ENCODE peak calls at places on chromosome 13, in ten cellular contexts. One of them, this sample, is unnamed.

GRCh38 chr13:27170521-27171243 is 929 bp downstream of the USP12 start:
- DNase-seq in activated naive CD4-positive, alpha-beta T cell treated with anti-CD3 and anti-CD28 coated beads for 36 hours: peak
- DNase-seq in NCI-H1092 treated with DMSO at 0.1 percent for 48 hours: peak
- DNase-seq in WTC11: peak
- DNase-seq in CD4-positive, alpha-beta T cell: no peak
- DNase-seq in HS-5: no peak
- DNase-seq in HuH-7: peak
- DNase-seq in T-helper 2 cell treated with Interferon-gamma antibody and Interleukin-4, amounts not matched to agents 5 μg/mL and 100 μg/mL, for 36 hours: peak
- DNase-seq in EH: no peak
- DNase-seq in stimulated activated CD4-positive, alpha-beta T cell treated with anti-CD3 and anti-CD28 coated beads, Interleukin-4, amount 100 ng/mL, for 48 hours: peak
- DNase-seq in this sample: peak

GRCh38 chr13:20945952-20946383 is 43.4 kb upstream of the XPO4 start:
- DNase-seq in activated naive CD4-positive, alpha-beta T cell treated with anti-CD3 and anti-CD28 coated beads for 36 hours: peak
- DNase-seq in NCI-H1092 treated with DMSO at 0.1 percent for 48 hours: no peak
- DNase-seq in WTC11: peak
- DNase-seq in CD4-positive, alpha-beta T cell: no peak
- DNase-seq in HS-5: no peak
- DNase-seq in HuH-7: no peak
- DNase-seq in T-helper 2 cell treated with Interferon-gamma antibody and Interleukin-4, amounts not matched to agents 5 μg/mL and 100 μg/mL, for 36 hours: no peak
- DNase-seq in EH: peak
- DNase-seq in stimulated activated CD4-positive, alpha-beta T cell treated with anti-CD3 and anti-CD28 coated beads, Interleukin-4, amount 100 ng/mL, for 48 hours: no peak
- DNase-seq in this sample: peak

GRCh38 chr13:32261567-32261966 is 53.6 kb downstream of the ZAR1L start:
- DNase-seq in activated naive CD4-positive, alpha-beta T cell treated with anti-CD3 and anti-CD28 coated beads for 36 hours: no peak
- DNase-seq in NCI-H1092 treated with DMSO at 0.1 percent for 48 hours: peak
- DNase-seq in WTC11: no peak
- DNase-seq in CD4-positive, alpha-beta T cell: no peak
- DNase-seq in HS-5: no peak
- DNase-seq in HuH-7: no peak
- DNase-seq in T-helper 2 cell treated with Interferon-gamma antibody and Interleukin-4, amounts not matched to agents 5 μg/mL and 100 μg/mL, for 36 hours: no peak
- DNase-seq in EH: peak
- DNase-seq in stimulated activated CD4-positive, alpha-beta T cell treated with anti-CD3 and anti-CD28 coated beads, Interleukin-4, amount 100 ng/mL, for 48 hours: no peak
- DNase-seq in this sample: no peak

GRCh38 chr13:21221268-21221667 is 44.8 kb downstream of the MRPL57 start:
- DNase-seq in activated naive CD4-positive, alpha-beta T cell treated with anti-CD3 and anti-CD28 coated beads for 36 hours: no peak
- DNase-seq in NCI-H1092 treated with DMSO at 0.1 percent for 48 hours: no peak
- DNase-seq in WTC11: no peak
- DNase-seq in CD4-positive, alpha-beta T cell: no peak
- DNase-seq in HS-5: no peak
- DNase-seq in HuH-7: no peak
- DNase-seq in T-helper 2 cell treated with Interferon-gamma antibody and Interleukin-4, amounts not matched to agents 5 μg/mL and 100 μg/mL, for 36 hours: no peak
- DNase-seq in EH: no peak
- DNase-seq in stimulated activated CD4-positive, alpha-beta T cell treated with anti-CD3 and anti-CD28 coated beads, Interleukin-4, amount 100 ng/mL, for 48 hours: no peak
- DNase-seq in this sample: no peak

GRCh38 chr13:45796421-45796960 is 55.1 kb downstream of the SIAH3 start:
- DNase-seq in activated naive CD4-positive, alpha-beta T cell treated with anti-CD3 and anti-CD28 coated beads for 36 hours: no peak
- DNase-seq in NCI-H1092 treated with DMSO at 0.1 percent for 48 hours: no peak
- DNase-seq in WTC11: no peak
- DNase-seq in CD4-positive, alpha-beta T cell: no peak
- DNase-seq in HS-5: no peak
- DNase-seq in HuH-7: no peak
- DNase-seq in T-helper 2 cell treated with Interferon-gamma antibody and Interleukin-4, amounts not matched to agents 5 μg/mL and 100 μg/mL, for 36 hours: no peak
- DNase-seq in EH: no peak
- DNase-seq in stimulated activated CD4-positive, alpha-beta T cell treated with anti-CD3 and anti-CD28 coated beads, Interleukin-4, amount 100 ng/mL, for 48 hours: no peak
- DNase-seq in this sample: no peak

GRCh38 chr13:50798923-50799322 is 44.6 kb downstream of the DLEU7 start:
- DNase-seq in activated naive CD4-positive, alpha-beta T cell treated with anti-CD3 and anti-CD28 coated beads for 36 hours: no peak
- DNase-seq in NCI-H1092 treated with DMSO at 0.1 percent for 48 hours: no peak
- DNase-seq in WTC11: no peak
- DNase-seq in CD4-positive, alpha-beta T cell: no peak
- DNase-seq in HS-5: no peak
- DNase-seq in HuH-7: no peak
- DNase-seq in T-helper 2 cell treated with Interferon-gamma antibody and Interleukin-4, amounts not matched to agents 5 μg/mL and 100 μg/mL, for 36 hours: no peak
- DNase-seq in EH: peak
- DNase-seq in stimulated activated CD4-positive, alpha-beta T cell treated with anti-CD3 and anti-CD28 coated beads, Interleukin-4, amount 100 ng/mL, for 48 hours: no peak
- DNase-seq in this sample: no peak

GRCh38 chr13:101579291-101579802 is 126.9 kb downstream of the ITGBL1 start:
- DNase-seq in activated naive CD4-positive, alpha-beta T cell treated with anti-CD3 and anti-CD28 coated beads for 36 hours: no peak
- DNase-seq in NCI-H1092 treated with DMSO at 0.1 percent for 48 hours: peak
- DNase-seq in WTC11: no peak
- DNase-seq in CD4-positive, alpha-beta T cell: no peak
- DNase-seq in HS-5: no peak
- DNase-seq in HuH-7: no peak
- DNase-seq in T-helper 2 cell treated with Interferon-gamma antibody and Interleukin-4, amounts not matched to agents 5 μg/mL and 100 μg/mL, for 36 hours: no peak
- DNase-seq in EH: peak
- DNase-seq in stimulated activated CD4-positive, alpha-beta T cell treated with anti-CD3 and anti-CD28 coated beads, Interleukin-4, amount 100 ng/mL, for 48 hours: no peak
- DNase-seq in this sample: no peak

GRCh38 chr13:63542704-63543215 is 2127.1 kb upstream of the PCDH20 start:
- DNase-seq in activated naive CD4-positive, alpha-beta T cell treated with anti-CD3 and anti-CD28 coated beads for 36 hours: no peak
- DNase-seq in NCI-H1092 treated with DMSO at 0.1 percent for 48 hours: no peak
- DNase-seq in WTC11: no peak
- DNase-seq in CD4-positive, alpha-beta T cell: no peak
- DNase-seq in HS-5: no peak
- DNase-seq in HuH-7: no peak
- DNase-seq in T-helper 2 cell treated with Interferon-gamma antibody and Interleukin-4, amounts not matched to agents 5 μg/mL and 100 μg/mL, for 36 hours: no peak
- DNase-seq in EH: no peak
- DNase-seq in stimulated activated CD4-positive, alpha-beta T cell treated with anti-CD3 and anti-CD28 coated beads, Interleukin-4, amount 100 ng/mL, for 48 hours: no peak
- DNase-seq in this sample: no peak

GRCh38 chr13:91745962-91746361 is 347.5 kb downstream of the GPC5 start:
- DNase-seq in activated naive CD4-positive, alpha-beta T cell treated with anti-CD3 and anti-CD28 coated beads for 36 hours: no peak
- DNase-seq in NCI-H1092 treated with DMSO at 0.1 percent for 48 hours: no peak
- DNase-seq in WTC11: no peak
- DNase-seq in CD4-positive, alpha-beta T cell: no peak
- DNase-seq in HS-5: no peak
- DNase-seq in HuH-7: no peak
- DNase-seq in T-helper 2 cell treated with Interferon-gamma antibody and Interleukin-4, amounts not matched to agents 5 μg/mL and 100 μg/mL, for 36 hours: no peak
- DNase-seq in EH: no peak
- DNase-seq in stimulated activated CD4-positive, alpha-beta T cell treated with anti-CD3 and anti-CD28 coated beads, Interleukin-4, amount 100 ng/mL, for 48 hours: no peak
- DNase-seq in this sample: no peak

GRCh38 chr13:100751826-100752225 is 77.2 kb upstream of the TMTC4 start:
- DNase-seq in activated naive CD4-positive, alpha-beta T cell treated with anti-CD3 and anti-CD28 coated beads for 36 hours: no peak
- DNase-seq in NCI-H1092 treated with DMSO at 0.1 percent for 48 hours: no peak
- DNase-seq in WTC11: no peak
- DNase-seq in CD4-positive, alpha-beta T cell: no peak
- DNase-seq in HS-5: no peak
- DNase-seq in HuH-7: no peak
- DNase-seq in T-helper 2 cell treated with Interferon-gamma antibody and Interleukin-4, amounts not matched to agents 5 μg/mL and 100 μg/mL, for 36 hours: no peak
- DNase-seq in EH: no peak
- DNase-seq in stimulated activated CD4-positive, alpha-beta T cell treated with anti-CD3 and anti-CD28 coated beads, Interleukin-4, amount 100 ng/mL, for 48 hours: no peak
- DNase-seq in this sample: no peak

GRCh38 chr13:81596224-81596753 is 1255.4 kb upstream of the SPRY2 start:
- DNase-seq in activated naive CD4-positive, alpha-beta T cell treated with anti-CD3 and anti-CD28 coated beads for 36 hours: no peak
- DNase-seq in NCI-H1092 treated with DMSO at 0.1 percent for 48 hours: no peak
- DNase-seq in WTC11: no peak
- DNase-seq in CD4-positive, alpha-beta T cell: no peak
- DNase-seq in HS-5: no peak
- DNase-seq in HuH-7: no peak
- DNase-seq in T-helper 2 cell treated with Interferon-gamma antibody and Interleukin-4, amounts not matched to agents 5 μg/mL and 100 μg/mL, for 36 hours: no peak
- DNase-seq in EH: no peak
- DNase-seq in stimulated activated CD4-positive, alpha-beta T cell treated with anti-CD3 and anti-CD28 coated beads, Interleukin-4, amount 100 ng/mL, for 48 hours: no peak
- DNase-seq in this sample: no peak

GRCh38 chr13:27909378-27909777 is 10.4 kb upstream of the PDX1 start:
- DNase-seq in activated naive CD4-positive, alpha-beta T cell treated with anti-CD3 and anti-CD28 coated beads for 36 hours: no peak
- DNase-seq in NCI-H1092 treated with DMSO at 0.1 percent for 48 hours: no peak
- DNase-seq in WTC11: no peak
- DNase-seq in CD4-positive, alpha-beta T cell: no peak
- DNase-seq in HS-5: no peak
- DNase-seq in HuH-7: no peak
- DNase-seq in T-helper 2 cell treated with Interferon-gamma antibody and Interleukin-4, amounts not matched to agents 5 μg/mL and 100 μg/mL, for 36 hours: no peak
- DNase-seq in EH: no peak
- DNase-seq in stimulated activated CD4-positive, alpha-beta T cell treated with anti-CD3 and anti-CD28 coated beads, Interleukin-4, amount 100 ng/mL, for 48 hours: no peak
- DNase-seq in this sample: no peak

GRCh38 chr13:98986226-98986846 is 8.5 kb upstream of the DOCK9 start:
- DNase-seq in activated naive CD4-positive, alpha-beta T cell treated with anti-CD3 and anti-CD28 coated beads for 36 hours: no peak
- DNase-seq in NCI-H1092 treated with DMSO at 0.1 percent for 48 hours: no peak
- DNase-seq in WTC11: no peak
- DNase-seq in CD4-positive, alpha-beta T cell: no peak
- DNase-seq in HS-5: no peak
- DNase-seq in HuH-7: peak
- DNase-seq in T-helper 2 cell treated with Interferon-gamma antibody and Interleukin-4, amounts not matched to agents 5 μg/mL and 100 μg/mL, for 36 hours: no peak
- DNase-seq in EH: no peak
- DNase-seq in stimulated activated CD4-positive, alpha-beta T cell treated with anti-CD3 and anti-CD28 coated beads, Interleukin-4, amount 100 ng/mL, for 48 hours: no peak
- DNase-seq in this sample: no peak

GRCh38 chr13:43364210-43365041 is 341.0 kb downstream of the DNAJC15 start:
- DNase-seq in activated naive CD4-positive, alpha-beta T cell treated with anti-CD3 and anti-CD28 coated beads for 36 hours: no peak
- DNase-seq in NCI-H1092 treated with DMSO at 0.1 percent for 48 hours: no peak
- DNase-seq in WTC11: no peak
- DNase-seq in CD4-positive, alpha-beta T cell: no peak
- DNase-seq in HS-5: no peak
- DNase-seq in HuH-7: no peak
- DNase-seq in T-helper 2 cell treated with Interferon-gamma antibody and Interleukin-4, amounts not matched to agents 5 μg/mL and 100 μg/mL, for 36 hours: no peak
- DNase-seq in EH: peak
- DNase-seq in stimulated activated CD4-positive, alpha-beta T cell treated with anti-CD3 and anti-CD28 coated beads, Interleukin-4, amount 100 ng/mL, for 48 hours: no peak
- DNase-seq in this sample: no peak

GRCh38 chr13:26785845-26786630 is 25.5 kb upstream of the GPR12 start:
- DNase-seq in activated naive CD4-positive, alpha-beta T cell treated with anti-CD3 and anti-CD28 coated beads for 36 hours: peak
- DNase-seq in NCI-H1092 treated with DMSO at 0.1 percent for 48 hours: no peak
- DNase-seq in WTC11: peak
- DNase-seq in CD4-positive, alpha-beta T cell: peak
- DNase-seq in HS-5: no peak
- DNase-seq in HuH-7: no peak
- DNase-seq in T-helper 2 cell treated with Interferon-gamma antibody and Interleukin-4, amounts not matched to agents 5 μg/mL and 100 μg/mL, for 36 hours: peak
- DNase-seq in EH: peak
- DNase-seq in stimulated activated CD4-positive, alpha-beta T cell treated with anti-CD3 and anti-CD28 coated beads, Interleukin-4, amount 100 ng/mL, for 48 hours: peak
- DNase-seq in this sample: peak

GRCh38 chr13:46179576-46180368 is 2.2 kb downstream of the LCP1 start:
- DNase-seq in activated naive CD4-positive, alpha-beta T cell treated with anti-CD3 and anti-CD28 coated beads for 36 hours: peak
- DNase-seq in NCI-H1092 treated with DMSO at 0.1 percent for 48 hours: no peak
- DNase-seq in WTC11: no peak
- DNase-seq in CD4-positive, alpha-beta T cell: peak
- DNase-seq in HS-5: no peak
- DNase-seq in HuH-7: no peak
- DNase-seq in T-helper 2 cell treated with Interferon-gamma antibody and Interleukin-4, amounts not matched to agents 5 μg/mL and 100 μg/mL, for 36 hours: peak
- DNase-seq in EH: no peak
- DNase-seq in stimulated activated CD4-positive, alpha-beta T cell treated with anti-CD3 and anti-CD28 coated beads, Interleukin-4, amount 100 ng/mL, for 48 hours: peak
- DNase-seq in this sample: no peak

GRCh38 chr13:93861818-93862217 is 617.7 kb downstream of the DCT start:
- DNase-seq in activated naive CD4-positive, alpha-beta T cell treated with anti-CD3 and anti-CD28 coated beads for 36 hours: no peak
- DNase-seq in NCI-H1092 treated with DMSO at 0.1 percent for 48 hours: no peak
- DNase-seq in WTC11: no peak
- DNase-seq in CD4-positive, alpha-beta T cell: no peak
- DNase-seq in HS-5: no peak
- DNase-seq in HuH-7: no peak
- DNase-seq in T-helper 2 cell treated with Interferon-gamma antibody and Interleukin-4, amounts not matched to agents 5 μg/mL and 100 μg/mL, for 36 hours: no peak
- DNase-seq in EH: peak
- DNase-seq in stimulated activated CD4-positive, alpha-beta T cell treated with anti-CD3 and anti-CD28 coated beads, Interleukin-4, amount 100 ng/mL, for 48 hours: no peak
- DNase-seq in this sample: no peak

GRCh38 chr13:78609464-78610205 is 6.3 kb upstream of the POU4F1 start:
- DNase-seq in activated naive CD4-positive, alpha-beta T cell treated with anti-CD3 and anti-CD28 coated beads for 36 hours: no peak
- DNase-seq in NCI-H1092 treated with DMSO at 0.1 percent for 48 hours: no peak
- DNase-seq in WTC11: peak
- DNase-seq in CD4-positive, alpha-beta T cell: no peak
- DNase-seq in HS-5: no peak
- DNase-seq in HuH-7: no peak
- DNase-seq in T-helper 2 cell treated with Interferon-gamma antibody and Interleukin-4, amounts not matched to agents 5 μg/mL and 100 μg/mL, for 36 hours: no peak
- DNase-seq in EH: no peak
- DNase-seq in stimulated activated CD4-positive, alpha-beta T cell treated with anti-CD3 and anti-CD28 coated beads, Interleukin-4, amount 100 ng/mL, for 48 hours: no peak
- DNase-seq in this sample: peak

GRCh38 chr13:38008636-38009035 is 139.1 kb upstream of the TRPC4 start:
- DNase-seq in activated naive CD4-positive, alpha-beta T cell treated with anti-CD3 and anti-CD28 coated beads for 36 hours: no peak
- DNase-seq in NCI-H1092 treated with DMSO at 0.1 percent for 48 hours: no peak
- DNase-seq in WTC11: no peak
- DNase-seq in CD4-positive, alpha-beta T cell: no peak
- DNase-seq in HS-5: no peak
- DNase-seq in HuH-7: no peak
- DNase-seq in T-helper 2 cell treated with Interferon-gamma antibody and Interleukin-4, amounts not matched to agents 5 μg/mL and 100 μg/mL, for 36 hours: no peak
- DNase-seq in EH: peak
- DNase-seq in stimulated activated CD4-positive, alpha-beta T cell treated with anti-CD3 and anti-CD28 coated beads, Interleukin-4, amount 100 ng/mL, for 48 hours: no peak
- DNase-seq in this sample: no peak

GRCh38 chr13:88895261-88895941 is 1224.2 kb downstream of the SLITRK5 start:
- DNase-seq in activated naive CD4-positive, alpha-beta T cell treated with anti-CD3 and anti-CD28 coated beads for 36 hours: no peak
- DNase-seq in NCI-H1092 treated with DMSO at 0.1 percent for 48 hours: no peak
- DNase-seq in WTC11: no peak
- DNase-seq in CD4-positive, alpha-beta T cell: no peak
- DNase-seq in HS-5: no peak
- DNase-seq in HuH-7: no peak
- DNase-seq in T-helper 2 cell treated with Interferon-gamma antibody and Interleukin-4, amounts not matched to agents 5 μg/mL and 100 μg/mL, for 36 hours: no peak
- DNase-seq in EH: no peak
- DNase-seq in stimulated activated CD4-positive, alpha-beta T cell treated with anti-CD3 and anti-CD28 coated beads, Interleukin-4, amount 100 ng/mL, for 48 hours: no peak
- DNase-seq in this sample: no peak

GRCh38 chr13:109101550-109102144 is 472.2 kb downstream of the MYO16 start:
- DNase-seq in activated naive CD4-positive, alpha-beta T cell treated with anti-CD3 and anti-CD28 coated beads for 36 hours: no peak
- DNase-seq in NCI-H1092 treated with DMSO at 0.1 percent for 48 hours: no peak
- DNase-seq in WTC11: no peak
- DNase-seq in CD4-positive, alpha-beta T cell: no peak
- DNase-seq in HS-5: no peak
- DNase-seq in HuH-7: no peak
- DNase-seq in T-helper 2 cell treated with Interferon-gamma antibody and Interleukin-4, amounts not matched to agents 5 μg/mL and 100 μg/mL, for 36 hours: no peak
- DNase-seq in EH: no peak
- DNase-seq in stimulated activated CD4-positive, alpha-beta T cell treated with anti-CD3 and anti-CD28 coated beads, Interleukin-4, amount 100 ng/mL, for 48 hours: no peak
- DNase-seq in this sample: no peak

GRCh38 chr13:44744880-44745633 is 168.9 kb upstream of the TSC22D1 start:
- DNase-seq in activated naive CD4-positive, alpha-beta T cell treated with anti-CD3 and anti-CD28 coated beads for 36 hours: no peak
- DNase-seq in NCI-H1092 treated with DMSO at 0.1 percent for 48 hours: no peak
- DNase-seq in WTC11: no peak
- DNase-seq in CD4-positive, alpha-beta T cell: no peak
- DNase-seq in HS-5: no peak
- DNase-seq in HuH-7: no peak
- DNase-seq in T-helper 2 cell treated with Interferon-gamma antibody and Interleukin-4, amounts not matched to agents 5 μg/mL and 100 μg/mL, for 36 hours: no peak
- DNase-seq in EH: no peak
- DNase-seq in stimulated activated CD4-positive, alpha-beta T cell treated with anti-CD3 and anti-CD28 coated beads, Interleukin-4, amount 100 ng/mL, for 48 hours: no peak
- DNase-seq in this sample: no peak

GRCh38 chr13:104837756-104838155 is 1697.7 kb downstream of the EFNB2 start:
- DNase-seq in activated naive CD4-positive, alpha-beta T cell treated with anti-CD3 and anti-CD28 coated beads for 36 hours: no peak
- DNase-seq in NCI-H1092 treated with DMSO at 0.1 percent for 48 hours: no peak
- DNase-seq in WTC11: no peak
- DNase-seq in CD4-positive, alpha-beta T cell: no peak
- DNase-seq in HS-5: no peak
- DNase-seq in HuH-7: no peak
- DNase-seq in T-helper 2 cell treated with Interferon-gamma antibody and Interleukin-4, amounts not matched to agents 5 μg/mL and 100 μg/mL, for 36 hours: no peak
- DNase-seq in EH: no peak
- DNase-seq in stimulated activated CD4-positive, alpha-beta T cell treated with anti-CD3 and anti-CD28 coated beads, Interleukin-4, amount 100 ng/mL, for 48 hours: no peak
- DNase-seq in this sample: no peak

GRCh38 chr13:21328836-21329477 is 130.1 kb downstream of the ZDHHC20 start:
- DNase-seq in activated naive CD4-positive, alpha-beta T cell treated with anti-CD3 and anti-CD28 coated beads for 36 hours: no peak
- DNase-seq in NCI-H1092 treated with DMSO at 0.1 percent for 48 hours: no peak
- DNase-seq in WTC11: no peak
- DNase-seq in CD4-positive, alpha-beta T cell: no peak
- DNase-seq in HS-5: no peak
- DNase-seq in HuH-7: no peak
- DNase-seq in T-helper 2 cell treated with Interferon-gamma antibody and Interleukin-4, amounts not matched to agents 5 μg/mL and 100 μg/mL, for 36 hours: no peak
- DNase-seq in EH: no peak
- DNase-seq in stimulated activated CD4-positive, alpha-beta T cell treated with anti-CD3 and anti-CD28 coated beads, Interleukin-4, amount 100 ng/mL, for 48 hours: no peak
- DNase-seq in this sample: no peak

GRCh38 chr13:43316997-43317396 is 293.6 kb downstream of the DNAJC15 start:
- DNase-seq in activated naive CD4-positive, alpha-beta T cell treated with anti-CD3 and anti-CD28 coated beads for 36 hours: no peak
- DNase-seq in NCI-H1092 treated with DMSO at 0.1 percent for 48 hours: peak
- DNase-seq in WTC11: no peak
- DNase-seq in CD4-positive, alpha-beta T cell: no peak
- DNase-seq in HS-5: no peak
- DNase-seq in HuH-7: no peak
- DNase-seq in T-helper 2 cell treated with Interferon-gamma antibody and Interleukin-4, amounts not matched to agents 5 μg/mL and 100 μg/mL, for 36 hours: no peak
- DNase-seq in EH: peak
- DNase-seq in stimulated activated CD4-positive, alpha-beta T cell treated with anti-CD3 and anti-CD28 coated beads, Interleukin-4, amount 100 ng/mL, for 48 hours: no peak
- DNase-seq in this sample: no peak

GRCh38 chr13:99442273-99442895 is 58.9 kb upstream of the TM9SF2 start:
- DNase-seq in activated naive CD4-positive, alpha-beta T cell treated with anti-CD3 and anti-CD28 coated beads for 36 hours: peak
- DNase-seq in NCI-H1092 treated with DMSO at 0.1 percent for 48 hours: peak
- DNase-seq in WTC11: peak
- DNase-seq in CD4-positive, alpha-beta T cell: peak
- DNase-seq in HS-5: no peak
- DNase-seq in HuH-7: peak
- DNase-seq in T-helper 2 cell treated with Interferon-gamma antibody and Interleukin-4, amounts not matched to agents 5 μg/mL and 100 μg/mL, for 36 hours: no peak
- DNase-seq in EH: peak
- DNase-seq in stimulated activated CD4-positive, alpha-beta T cell treated with anti-CD3 and anti-CD28 coated beads, Interleukin-4, amount 100 ng/mL, for 48 hours: no peak
- DNase-seq in this sample: peak

GRCh38 chr13:93687261-93687660 is 460.7 kb downstream of the GPC6 start:
- DNase-seq in activated naive CD4-positive, alpha-beta T cell treated with anti-CD3 and anti-CD28 coated beads for 36 hours: no peak
- DNase-seq in NCI-H1092 treated with DMSO at 0.1 percent for 48 hours: no peak
- DNase-seq in WTC11: no peak
- DNase-seq in CD4-positive, alpha-beta T cell: no peak
- DNase-seq in HS-5: no peak
- DNase-seq in HuH-7: no peak
- DNase-seq in T-helper 2 cell treated with Interferon-gamma antibody and Interleukin-4, amounts not matched to agents 5 μg/mL and 100 μg/mL, for 36 hours: no peak
- DNase-seq in EH: peak
- DNase-seq in stimulated activated CD4-positive, alpha-beta T cell treated with anti-CD3 and anti-CD28 coated beads, Interleukin-4, amount 100 ng/mL, for 48 hours: no peak
- DNase-seq in this sample: no peak

GRCh38 chr13:25906211-25906661 is 145.6 kb downstream of the SHISA2 start:
- DNase-seq in activated naive CD4-positive, alpha-beta T cell treated with anti-CD3 and anti-CD28 coated beads for 36 hours: peak
- DNase-seq in NCI-H1092 treated with DMSO at 0.1 percent for 48 hours: no peak
- DNase-seq in WTC11: no peak
- DNase-seq in CD4-positive, alpha-beta T cell: no peak
- DNase-seq in HS-5: no peak
- DNase-seq in HuH-7: no peak
- DNase-seq in T-helper 2 cell treated with Interferon-gamma antibody and Interleukin-4, amounts not matched to agents 5 μg/mL and 100 μg/mL, for 36 hours: peak
- DNase-seq in EH: no peak
- DNase-seq in stimulated activated CD4-positive, alpha-beta T cell treated with anti-CD3 and anti-CD28 coated beads, Interleukin-4, amount 100 ng/mL, for 48 hours: no peak
- DNase-seq in this sample: no peak